ENCODE peak calls at places on chromosomes 6 and 20, in four cellular contexts. Z, Y, M and Q are unnamed samples.
A peak's percentile ranks its signal among the peaks of the same experiment; 100 is the strongest.

GRCh38 chr6:82915666-82916065 is 150.0 kb downstream of the UBE3D start:
- DNase-seq in Z (no peak), Y (no peak), M (no peak), Q (no peak)

GRCh38 chr6:20943036-20943627 is 408.9 kb downstream of the CDKAL1 start:
- DNase-seq in Z (no peak), Y (peak; percentile 2), M (no peak), Q (no peak)

GRCh38 chr6:169913096-169913615 is 161.7 kb downstream of the ERMARD start:
- DNase-seq in Z (no peak), Y (no peak), M (no peak), Q (no peak)

GRCh38 chr20:57896017-57896416 is 186.2 kb upstream of the PMEPA1 start:
- DNase-seq in Z (no peak), Y (no peak), M (no peak), Q (no peak)

GRCh38 chr6:27078734-27079357 is 168.7 kb upstream of the PRSS16 start:
- DNase-seq in Z (peak; percentile 26), Y (peak; percentile 58), M (peak; percentile 73), Q (peak; percentile 71)

GRCh38 chr20:62364911-62365736 is 2.0 kb downstream of the LAMA5 start:
- DNase-seq in Z (no peak), Y (no peak), M (no peak), Q (no peak)

GRCh38 chr6:38021029-38021428 is 201.5 kb downstream of the ZFAND3 start:
- DNase-seq in Z (no peak), Y (no peak), M (no peak), Q (no peak)

GRCh38 chr6:1756472-1757129 is 146.9 kb downstream of the FOXC1 start:
- DNase-seq in Z (no peak), Y (peak; percentile 13), M (no peak), Q (no peak)

GRCh38 chr6:117601811-117602150 is 530 bp downstream of the GOPC start:
- DNase-seq in Z (no peak), Y (peak; percentile 27), M (no peak), Q (no peak)

GRCh38 chr20:6616421-6616820 is 151.1 kb upstream of the BMP2 start:
- DNase-seq in Z (no peak), Y (no peak), M (no peak), Q (no peak)

GRCh38 chr20:10201321-10201870 is 17.2 kb upstream of the SNAP25 start:
- DNase-seq in Z (peak; percentile 45), Y (no peak), M (no peak), Q (no peak)

GRCh38 chr6:20286968-20287565 is 74.8 kb upstream of the MBOAT1 start:
- DNase-seq in Z (no peak), Y (peak; percentile 9), M (no peak), Q (no peak)

GRCh38 chr6:80404889-80405288 is 298.4 kb downstream of the BCKDHB start:
- DNase-seq in Z (no peak), Y (no peak), M (no peak), Q (no peak)

GRCh38 chr6:166561766-166562165 is 24.7 kb downstream of the RAMACL start:
- DNase-seq in Z (no peak), Y (no peak), M (peak; percentile 76), Q (no peak)

GRCh38 chr20:19583532-19584175 is 174.4 kb upstream of the RIN2 start:
- DNase-seq in Z (no peak), Y (peak; percentile 22), M (peak; percentile 21), Q (peak; percentile 43)

GRCh38 chr20:36017034-36017951 is 48.9 kb downstream of the CNBD2 start:
- DNase-seq in Z (peak; percentile 63), Y (no peak), M (no peak), Q (peak; percentile 94)

GRCh38 chr6:77457720-77458349 is 5.5 kb downstream of the HTR1B start:
- DNase-seq in Z (peak; percentile 85), Y (peak; percentile 75), M (peak; percentile 95), Q (peak; percentile 93)

GRCh38 chr20:50663095-50663821 is 28.1 kb downstream of the RIPOR3 start:
- DNase-seq in Z (no peak), Y (peak; percentile 71), M (no peak), Q (no peak)

GRCh38 chr20:62987114-62987513 is 19.6 kb downstream of the BHLHE23 start:
- DNase-seq in Z (no peak), Y (no peak), M (no peak), Q (no peak)

GRCh38 chr20:52410182-52410647 is 218.6 kb upstream of the ZFP64 start:
- DNase-seq in Z (peak; percentile 74), Y (no peak), M (peak; percentile 95), Q (no peak)

GRCh38 chr6:137240168-137240567 is 21.0 kb upstream of the IFNGR1 start:
- DNase-seq in Z (peak; percentile 56), Y (peak; percentile 91), M (peak; percentile 94), Q (no peak)

GRCh38 chr6:33213166-33213988 is 5.1 kb downstream of the RING1 start:
- DNase-seq in Z (no peak), Y (no peak), M (peak; percentile 34), Q (no peak)

GRCh38 chr6:33815854-33816253 is 12.1 kb upstream of the MLN start:
- DNase-seq in Z (no peak), Y (no peak), M (peak; percentile 29), Q (peak; percentile 24)

GRCh38 chr20:63187338-63188158 is 28.4 kb downstream of the YTHDF1 start:
- DNase-seq in Z (no peak), Y (no peak), M (no peak), Q (no peak)

GRCh38 chr6:164505425-164505824 is 804.0 kb downstream of the C6orf118 start:
- DNase-seq in Z (no peak), Y (no peak), M (no peak), Q (no peak)

GRCh38 chr6:9539231-9539755 is 875.6 kb downstream of the TFAP2A start:
- DNase-seq in Z (no peak), Y (no peak), M (no peak), Q (no peak)

GRCh38 chr6:159099311-159099710 is 54.5 kb upstream of the TAGAP start:
- DNase-seq in Z (no peak), Y (no peak), M (no peak), Q (no peak)

GRCh38 chr6:17015144-17015543 is 86.7 kb upstream of the STMND1 start:
- DNase-seq in Z (peak; percentile 96), Y (peak; percentile 77), M (peak; percentile 85), Q (no peak)

GRCh38 chr6:109979033-109979921 is 1.2 kb downstream of the GPR6 start:
- DNase-seq in Z (no peak), Y (no peak), M (no peak), Q (no peak)

GRCh38 chr6:36296240-36296639 is 26.4 kb downstream of the PNPLA1 start:
- DNase-seq in Z (no peak), Y (no peak), M (no peak), Q (no peak)

GRCh38 chr6:131945971-131946370 is 5.2 kb downstream of the CCN2 start:
- DNase-seq in Z (peak; percentile 27), Y (no peak), M (no peak), Q (no peak)

GRCh38 chr6:109241199-109241598 is 141.1 kb downstream of the CD164 start:
- DNase-seq in Z (peak; percentile 4), Y (peak; percentile 57), M (peak; percentile 63), Q (no peak)

GRCh38 chr6:116017546-116018276 is 43.0 kb downstream of the FRK start:
- DNase-seq in Z (no peak), Y (peak; percentile 64), M (no peak), Q (no peak)
- H3K4me2 ChIP-seq in Z (no peak overlapping the region), Y (peak overlapping the region; percentile 59), M (no peak overlapping the region), Q (no peak overlapping the region)

GRCh38 chr6:72363844-72364740 is 257.8 kb upstream of the KCNQ5 start:
- DNase-seq in Z (peak; percentile 98), Y (peak; percentile 85), M (peak; percentile 72), Q (peak; percentile 94)
- H3K4me2 ChIP-seq in Z (peak overlapping the region; percentile 61), Y (peak overlapping the region; percentile 59), M (no peak overlapping the region), Q (peak overlapping the region; percentile 48)

GRCh38 chr6:31700716-31701401 is 2.3 kb downstream of the ABHD16A start:
- DNase-seq in Z (no peak), Y (no peak), M (no peak), Q (no peak)
- H3K4me2 ChIP-seq in Z (peak overlapping the region; percentile 92), Y (no peak overlapping the region), M (no peak overlapping the region), Q (no peak overlapping the region)

GRCh38 chr20:12040261-12040660 is 122.6 kb downstream of the BTBD3 start:
- DNase-seq in Z (no peak), Y (no peak), M (no peak), Q (no peak)
- H3K4me2 ChIP-seq in Z (no peak overlapping the region), Y (no peak overlapping the region), M (no peak overlapping the region), Q (no peak overlapping the region)

GRCh38 chr20:21862958-21863357 is 157.5 kb downstream of the PAX1 start:
- DNase-seq in Z (no peak), Y (no peak), M (no peak), Q (no peak)
- H3K4me2 ChIP-seq in Z (no peak overlapping the region), Y (no peak overlapping the region), M (no peak overlapping the region), Q (no peak overlapping the region)

GRCh38 chr6:157674061-157674460 is 149.0 kb upstream of the SNX9 start:
- DNase-seq in Z (no peak), Y (no peak), M (no peak), Q (no peak)

GRCh38 chr6:157670466-157671186 is 152.4 kb upstream of the SNX9 start:
- DNase-seq in Z (no peak), Y (no peak), M (no peak), Q (no peak)

GRCh38 chr6:157673596-157673995 is 149.4 kb upstream of the SNX9 start:
- DNase-seq in Z (no peak), Y (no peak), M (no peak), Q (no peak)

GRCh38 chr6:157669747-157670216 is 153.3 kb upstream of the SNX9 start:
- DNase-seq in Z (peak; percentile 66), Y (peak; percentile 56), M (peak; percentile 66), Q (peak; percentile 60)

GRCh38 chr6:157672726-157673412 is 150.2 kb upstream of the SNX9 start:
- DNase-seq in Z (no peak), Y (no peak), M (no peak), Q (no peak)
- H3K4me2 ChIP-seq in Z (no peak overlapping the region), Y (no peak overlapping the region), M (no peak overlapping the region), Q (no peak overlapping the region)

GRCh38 chr6:11732036-11732545 is 46.5 kb downstream of the ADTRP start:
- DNase-seq in Z (no peak), Y (no peak), M (peak; percentile 67), Q (no peak)

GRCh38 chr6:11729083-11729482 is 49.5 kb downstream of the ADTRP start:
- DNase-seq in Z (no peak), Y (no peak), M (no peak), Q (no peak)

GRCh38 chr6:11730645-11731044 is 48.0 kb downstream of the ADTRP start:
- DNase-seq in Z (no peak), Y (no peak), M (no peak), Q (no peak)

GRCh38 chr6:11727995-11728961 is 50.3 kb downstream of the ADTRP start:
- DNase-seq in Z (no peak), Y (no peak), M (no peak), Q (no peak)

GRCh38 chr6:11731423-11731822 is 47.2 kb downstream of the ADTRP start:
- DNase-seq in Z (no peak), Y (no peak), M (peak; percentile 33), Q (no peak)
- H3K4me2 ChIP-seq in Z (no peak overlapping the region), Y (no peak overlapping the region), M (no peak overlapping the region), Q (no peak overlapping the region)